ENCODE peak calls at places on chromosome 4, in five cellular contexts. One of them, this sample, is unnamed.
A peak's percentile ranks its signal among the peaks of the same experiment; 100 is the strongest.

GRCh38 chr4:94649381-94650128 is 108.2 kb upstream of the BMPR1B start:
- DNase-seq in WTC11: no peak
- DNase-seq in testis: no peak
- DNase-seq in ovary: no peak
- DNase-seq in lung: no peak
- DNase-seq in this sample: no peak

GRCh38 chr4:13548059-13548983 is 4.0 kb upstream of the NKX3-2 start:
- DNase-seq in testis: no peak
- DNase-seq in WTC11: no peak
- DNase-seq in ovary: no peak
- DNase-seq in lung: no peak
- DNase-seq in this sample: no peak

GRCh38 chr4:68077301-68077700 is 52.4 kb downstream of the TMPRSS11F start:
- DNase-seq in ovary: no peak
- DNase-seq in lung: no peak
- DNase-seq in WTC11: no peak
- DNase-seq in testis: no peak
- DNase-seq in this sample: no peak

GRCh38 chr4:866761-867390 is 40.9 kb upstream of the CPLX1 start:
- DNase-seq in lung: no peak
- DNase-seq in testis: no peak
- DNase-seq in ovary: no peak
- DNase-seq in WTC11: no peak
- DNase-seq in this sample: no peak

GRCh38 chr4:38568768-38569167 is 95.2 kb upstream of the KLF3 start:
- DNase-seq in lung: no peak
- DNase-seq in ovary: no peak
- DNase-seq in WTC11: no peak
- DNase-seq in testis: no peak
- DNase-seq in this sample: no peak

GRCh38 chr4:1716065-1716945 is 4.2 kb upstream of the SLBP start:
- DNase-seq in WTC11: no peak
- DNase-seq in testis: no peak
- DNase-seq in lung: no peak
- DNase-seq in ovary: peak; percentile 30
- DNase-seq in this sample: no peak

GRCh38 chr4:78369691-78370090 is 181.9 kb upstream of the ANXA3 start:
- DNase-seq in testis: no peak
- DNase-seq in WTC11: peak; percentile 52
- DNase-seq in lung: no peak
- DNase-seq in ovary: no peak
- DNase-seq in this sample: no peak

GRCh38 chr4:149112109-149112508 is 669.9 kb upstream of the NR3C2 start:
- DNase-seq in lung: no peak
- DNase-seq in WTC11: no peak
- DNase-seq in ovary: no peak
- DNase-seq in testis: no peak
- DNase-seq in this sample: no peak

GRCh38 chr4:33837043-33837442 is 2407.3 kb downstream of the ARAP2 start:
- DNase-seq in ovary: no peak
- DNase-seq in WTC11: no peak
- DNase-seq in testis: no peak
- DNase-seq in lung: no peak
- DNase-seq in this sample: no peak

GRCh38 chr4:84708406-84709135 is 125.6 kb downstream of the CDS1 start:
- DNase-seq in testis: no peak
- DNase-seq in lung: no peak
- DNase-seq in WTC11: no peak
- DNase-seq in ovary: no peak
- DNase-seq in this sample: no peak

GRCh38 chr4:142278171-142278570 is 567.9 kb downstream of the INPP4B start:
- DNase-seq in lung: no peak
- DNase-seq in testis: no peak
- DNase-seq in WTC11: no peak
- DNase-seq in ovary: no peak
- DNase-seq in this sample: no peak

GRCh38 chr4:8009097-8009496 is 69.4 kb upstream of the AFAP1 start:
- DNase-seq in testis: no peak
- DNase-seq in lung: no peak
- DNase-seq in WTC11: no peak
- DNase-seq in ovary: no peak
- DNase-seq in this sample: no peak

GRCh38 chr4:83629945-83630684 is 94.2 kb downstream of the GPAT3 start:
- DNase-seq in WTC11: no peak
- DNase-seq in ovary: no peak
- DNase-seq in testis: no peak
- DNase-seq in lung: peak; percentile 48
- DNase-seq in this sample: no peak

GRCh38 chr4:42412251-42412650 is 15.0 kb downstream of the SHISA3 start:
- DNase-seq in lung: no peak
- DNase-seq in testis: no peak
- DNase-seq in ovary: no peak
- DNase-seq in WTC11: no peak
- DNase-seq in this sample: no peak

GRCh38 chr4:181662383-181662782 is 580.8 kb upstream of the TENM3 start:
- DNase-seq in ovary: no peak
- DNase-seq in WTC11: no peak
- DNase-seq in lung: no peak
- DNase-seq in testis: no peak
- DNase-seq in this sample: no peak

GRCh38 chr4:189021831-189022230 is 882.6 kb downstream of the TRIML1 start:
- DNase-seq in ovary: no peak
- DNase-seq in lung: no peak
- DNase-seq in WTC11: no peak
- DNase-seq in testis: no peak
- DNase-seq in this sample: no peak

GRCh38 chr4:106019771-106020170 is 124.5 kb downstream of the NPNT start:
- DNase-seq in WTC11: no peak
- DNase-seq in lung: no peak
- DNase-seq in testis: no peak
- DNase-seq in ovary: no peak
- DNase-seq in this sample: no peak

GRCh38 chr4:71709961-71710360 is 73.9 kb downstream of the GC start:
- DNase-seq in lung: no peak
- DNase-seq in testis: no peak
- DNase-seq in ovary: no peak
- DNase-seq in WTC11: no peak
- DNase-seq in this sample: no peak

GRCh38 chr4:87092389-87093141 is 127.9 kb downstream of the KLHL8 start:
- DNase-seq in testis: no peak
- DNase-seq in WTC11: no peak
- DNase-seq in ovary: no peak
- DNase-seq in lung: peak; percentile 83
- DNase-seq in this sample: peak; percentile 71

GRCh38 chr4:170090667-170091052 is 904 bp upstream of the AADAT start:
- DNase-seq in WTC11: no peak
- DNase-seq in lung: no peak
- DNase-seq in ovary: no peak
- DNase-seq in testis: no peak
- DNase-seq in this sample: no peak

GRCh38 chr4:76990288-76991080 is 40.9 kb downstream of the SEPTIN11 start:
- DNase-seq in testis: no peak
- DNase-seq in WTC11: no peak
- DNase-seq in lung: no peak
- DNase-seq in ovary: no peak
- DNase-seq in this sample: no peak

GRCh38 chr4:85905761-85906160 is 430.8 kb downstream of the ARHGAP24 start:
- DNase-seq in WTC11: no peak
- DNase-seq in ovary: no peak
- DNase-seq in lung: no peak
- DNase-seq in testis: no peak
- DNase-seq in this sample: no peak

GRCh38 chr4:83259586-83259985 is 25.0 kb downstream of the COQ2 start:
- DNase-seq in lung: no peak
- DNase-seq in testis: no peak
- DNase-seq in WTC11: no peak
- DNase-seq in ovary: no peak
- DNase-seq in this sample: no peak

GRCh38 chr4:76882630-76883029 is 15.3 kb downstream of the SOWAHB start:
- DNase-seq in ovary: no peak
- DNase-seq in WTC11: no peak
- DNase-seq in lung: no peak
- DNase-seq in testis: no peak
- DNase-seq in this sample: no peak

GRCh38 chr4:102246416-102246815 is 98.9 kb downstream of the SLC39A8 start:
- DNase-seq in ovary: no peak
- DNase-seq in WTC11: no peak
- DNase-seq in lung: no peak
- DNase-seq in testis: no peak
- DNase-seq in this sample: no peak

GRCh38 chr4:169079942-169080827 is 70.1 kb upstream of the CBR4 start:
- DNase-seq in WTC11: no peak
- DNase-seq in lung: no peak
- DNase-seq in ovary: peak; percentile 63
- DNase-seq in testis: peak; percentile 75
- DNase-seq in this sample: no peak

GRCh38 chr4:6987566-6987920 is 55.6 kb upstream of the TADA2B start:
- DNase-seq in ovary: no peak
- DNase-seq in lung: no peak
- DNase-seq in testis: no peak
- DNase-seq in WTC11: no peak
- DNase-seq in this sample: no peak

GRCh38 chr4:7132730-7133582 is 59.4 kb upstream of the SORCS2 start:
- DNase-seq in WTC11: no peak
- DNase-seq in lung: no peak
- DNase-seq in testis: no peak
- DNase-seq in ovary: no peak
- DNase-seq in this sample: no peak

GRCh38 chr4:84920591-84920990 is 45.9 kb downstream of the WDFY3 start:
- DNase-seq in WTC11: no peak
- DNase-seq in testis: no peak
- DNase-seq in lung: no peak
- DNase-seq in ovary: no peak
- DNase-seq in this sample: no peak

GRCh38 chr4:971670-972500 is 1.5 kb downstream of the DGKQ start:
- DNase-seq in ovary: no peak
- DNase-seq in lung: no peak
- DNase-seq in testis: no peak
- DNase-seq in WTC11: no peak
- DNase-seq in this sample: no peak

GRCh38 chr4:166092797-166093196 is 219.8 kb downstream of the TLL1 start:
- DNase-seq in lung: no peak
- DNase-seq in testis: no peak
- DNase-seq in WTC11: no peak
- DNase-seq in ovary: no peak
- DNase-seq in this sample: no peak

GRCh38 chr4:27807207-27807606 is 946.6 kb downstream of the STIM2 start:
- DNase-seq in WTC11: no peak
- DNase-seq in lung: no peak
- DNase-seq in testis: no peak
- DNase-seq in ovary: no peak
- DNase-seq in this sample: no peak

GRCh38 chr4:87677731-87678130 is 27.7 kb downstream of the DMP1 start:
- DNase-seq in lung: no peak
- DNase-seq in ovary: peak; percentile 55
- DNase-seq in WTC11: no peak
- DNase-seq in testis: peak; percentile 40
- DNase-seq in this sample: no peak

DNA sequence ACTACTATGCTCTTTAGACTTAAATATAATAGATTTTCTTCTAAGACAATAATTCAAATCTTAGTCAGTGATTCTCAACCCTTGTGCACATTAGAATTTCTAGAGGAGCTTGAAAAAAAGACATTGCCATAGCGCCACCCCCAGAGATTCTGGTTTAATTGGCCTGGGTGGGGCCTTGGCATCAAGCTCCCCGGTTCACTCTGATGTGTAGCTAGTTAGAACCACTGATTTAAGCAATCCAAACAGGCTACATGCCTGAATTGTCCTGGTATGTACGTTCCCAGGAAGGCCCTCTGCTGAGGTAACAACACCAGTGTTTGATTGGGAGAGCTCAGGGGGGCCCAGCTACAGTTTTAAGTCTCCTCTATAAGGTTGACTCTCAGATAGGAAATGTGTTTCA is 1.4 kb upstream of the ATP10D start:
- DNase-seq in ovary: no peak
- DNase-seq in WTC11: no peak
- DNase-seq in lung: no peak
- DNase-seq in testis: no peak
- DNase-seq in this sample: no peak
- TF ChIP-seq CTCF in ovary: no peak
- TF ChIP-seq CTCF in WTC11: no peak
- TF ChIP-seq CTCF in lung: no peak
- TF ChIP-seq CTCF in testis: no peak
- TF ChIP-seq CTCF in this sample: no peak

GRCh38 chr4:41359069-41359769 is 102.5 kb downstream of the UCHL1 start:
- DNase-seq in testis: no peak
- DNase-seq in ovary: no peak
- DNase-seq in lung: peak; percentile 42
- DNase-seq in WTC11: peak; percentile 60
- DNase-seq in this sample: no peak
- TF ChIP-seq CTCF in testis: no peak
- TF ChIP-seq CTCF in ovary: no peak
- TF ChIP-seq CTCF in lung: no peak
- TF ChIP-seq CTCF in WTC11: no peak
- TF ChIP-seq CTCF in this sample: no peak

GRCh38 chr4:140049924-140050681 is 103.9 kb downstream of the MAML3 start:
- DNase-seq in WTC11: peak; percentile 61
- DNase-seq in lung: no peak
- DNase-seq in ovary: no peak
- DNase-seq in testis: peak; percentile 32
- DNase-seq in this sample: no peak
- TF ChIP-seq CTCF in WTC11: peak; percentile 30
- TF ChIP-seq CTCF in lung: no peak
- TF ChIP-seq CTCF in ovary: no peak
- TF ChIP-seq CTCF in testis: no peak
- TF ChIP-seq CTCF in this sample: no peak

DNA sequence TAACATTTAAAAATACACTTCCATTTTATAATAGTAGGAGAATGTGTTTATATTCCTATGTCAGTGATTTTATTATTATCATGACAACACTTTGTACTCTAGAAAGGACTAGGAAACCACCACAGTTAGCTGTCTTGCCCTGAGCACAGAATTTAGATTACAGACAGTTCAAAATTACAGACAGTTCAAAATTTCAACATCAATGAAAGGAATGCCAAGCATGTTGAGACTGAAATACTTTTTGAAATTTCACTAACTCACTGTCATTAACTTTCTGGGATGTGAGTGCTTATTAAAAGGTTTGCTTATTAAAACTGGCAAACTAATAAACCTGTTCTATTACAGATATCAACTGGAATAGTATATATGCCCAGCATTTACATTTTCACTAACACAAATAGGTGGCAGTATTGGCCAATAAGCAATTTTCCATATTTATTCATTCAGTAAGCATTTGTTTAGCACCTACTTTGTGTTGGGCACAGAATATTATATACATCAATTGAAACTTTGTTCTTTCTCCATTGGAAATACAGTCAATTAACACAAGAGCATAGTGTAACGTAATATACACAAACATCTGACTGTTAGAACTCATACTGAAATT is 179.4 kb downstream of the FBXW7 start:
- DNase-seq in ovary: no peak
- DNase-seq in testis: no peak
- DNase-seq in WTC11: no peak
- DNase-seq in lung: no peak
- DNase-seq in this sample: no peak
- TF ChIP-seq CTCF in ovary: no peak
- TF ChIP-seq CTCF in testis: no peak
- TF ChIP-seq CTCF in WTC11: no peak
- TF ChIP-seq CTCF in lung: no peak
- TF ChIP-seq CTCF in this sample: no peak

GRCh38 chr4:26069218-26069617 is 155.2 kb downstream of the SMIM20 start:
- DNase-seq in ovary: no peak
- DNase-seq in testis: no peak
- DNase-seq in WTC11: no peak
- DNase-seq in lung: no peak
- DNase-seq in this sample: no peak
- TF ChIP-seq CTCF in ovary: no peak
- TF ChIP-seq CTCF in testis: no peak
- TF ChIP-seq CTCF in WTC11: peak; percentile 58
- TF ChIP-seq CTCF in lung: peak; percentile 12
- TF ChIP-seq CTCF in this sample: no peak

This sample was measured in omental fat pad.